ENCODE peak calls at places on chromosome 14, in six cellular contexts. F is cardiac muscle cell, R is AG09309, Z is PC-9, I is fibroblast of lung, V is fibroblast of pulmonary artery. C is an unnamed sample.
A peak's percentile ranks its signal among the peaks of the same experiment; 100 is the strongest.

GRCh38 chr14:45716506-45716905 is 463.5 kb upstream of the MIS18BP1 start:
- DNase-seq in F (no peak), R (no peak), Z (no peak), I (no peak), V (no peak), C (no peak)

GRCh38 chr14:101628471-101628966 is 67.2 kb downstream of the DIO3 start:
- DNase-seq in F (peak; percentile 76), R (no peak), Z (peak; percentile 92), I (peak; percentile 68), V (peak; percentile 65), C (peak; percentile 91)

GRCh38 chr14:80602931-80603330 is 338.6 kb downstream of the CEP128 start:
- DNase-seq in F (no peak), R (no peak), Z (no peak), I (no peak), V (no peak), C (no peak)

GRCh38 chr14:61877050-61877390 is 114.8 kb downstream of the SNAPC1 start:
- DNase-seq in F (no peak), R (no peak), Z (no peak), I (no peak), V (no peak), C (no peak)

GRCh38 chr14:68790656-68791077 is 2.2 kb downstream of the ZFP36L1 start:
- DNase-seq in F (peak; percentile 43), R (no peak), Z (no peak), I (no peak), V (peak; percentile 33), C (no peak)

GRCh38 chr14:54625158-54625557 is 58.2 kb downstream of the SAMD4A start:
- DNase-seq in F (peak; percentile 30), R (no peak), Z (no peak), I (peak; percentile 79), V (peak; percentile 42), C (no peak)

GRCh38 chr14:22502007-22502406 is 87.0 kb downstream of the DAD1 start:
- DNase-seq in F (no peak), R (no peak), Z (no peak), I (no peak), V (no peak), C (peak; percentile 65)

GRCh38 chr14:69316449-69317391 is 56.8 kb downstream of the GALNT16 start:
- DNase-seq in F (peak; percentile 97), R (peak; percentile 96), Z (peak; percentile 58), I (peak; percentile 98), V (peak; percentile 96), C (peak; percentile 76)

GRCh38 chr14:99318091-99318958 is 46.3 kb upstream of the BCL11B start:
- DNase-seq in F (no peak), R (no peak), Z (no peak), I (no peak), V (no peak), C (no peak)

GRCh38 chr14:36683083-36683724 is 21.5 kb downstream of the PAX9 start:
- DNase-seq in F (no peak), R (no peak), Z (no peak), I (no peak), V (no peak), C (no peak)

GRCh38 chr14:53855574-53855973 is 101.1 kb downstream of the BMP4 start:
- DNase-seq in F (no peak), R (no peak), Z (no peak), I (no peak), V (no peak), C (no peak)

GRCh38 chr14:53108292-53108937 is 44.7 kb downstream of the DDHD1 start:
- DNase-seq in F (no peak), R (no peak), Z (no peak), I (no peak), V (no peak), C (no peak)

GRCh38 chr14:24911324-24912095 is 138.4 kb downstream of the STXBP6 start:
- DNase-seq in F (peak; percentile 94), R (peak; percentile 82), Z (no peak), I (peak; percentile 91), V (peak; percentile 91), C (no peak)

GRCh38 chr14:61196034-61196433 is 85.1 kb downstream of the TMEM30B start:
- DNase-seq in F (peak; percentile 25), R (no peak), Z (no peak), I (no peak), V (peak; percentile 28), C (no peak)

GRCh38 chr14:74981833-74982232 is 20.9 kb upstream of the EIF2B2 start:
- DNase-seq in F (no peak), R (no peak), Z (no peak), I (no peak), V (no peak), C (no peak)

GRCh38 chr14:85532981-85533820 is 3.3 kb downstream of the FLRT2 start:
- DNase-seq in F (peak; percentile 94), R (no peak), Z (peak; percentile 28), I (peak; percentile 90), V (peak; percentile 91), C (peak; percentile 85)

GRCh38 chr14:68239988-68240387 is 420.4 kb downstream of the RAD51B start:
- DNase-seq in F (no peak), R (no peak), Z (no peak), I (no peak), V (no peak), C (no peak)

GRCh38 chr14:90496379-90496778 is 99.5 kb downstream of the CALM1 start:
- DNase-seq in F (no peak), R (no peak), Z (no peak), I (no peak), V (no peak), C (no peak)

GRCh38 chr14:97719931-97720330 is 922.7 kb downstream of the VRK1 start:
- DNase-seq in F (no peak), R (no peak), Z (no peak), I (no peak), V (no peak), C (no peak)

GRCh38 chr14:51933191-51933590 is 56.2 kb upstream of the RTRAF start:
- DNase-seq in F (no peak), R (no peak), Z (no peak), I (no peak), V (no peak), C (no peak)

GRCh38 chr14:101065696-101066694 is 162.5 kb upstream of the RTL1 start:
- DNase-seq in F (no peak), R (no peak), Z (no peak), I (no peak), V (no peak), C (peak; percentile 59)

GRCh38 chr14:73503648-73504047 is 12.9 kb downstream of the RIOX1 start:
- DNase-seq in F (no peak), R (peak; percentile 34), Z (no peak), I (peak; percentile 36), V (no peak), C (no peak)

GRCh38 chr14:46574236-46574970 is 77.2 kb downstream of the RPL10L start:
- DNase-seq in F (peak; percentile 36), R (no peak), Z (no peak), I (no peak), V (no peak), C (no peak)

GRCh38 chr14:51895425-51895824 is 35.0 kb downstream of the GNG2 start:
- DNase-seq in F (no peak), R (no peak), Z (no peak), I (no peak), V (no peak), C (no peak)

GRCh38 chr14:103700753-103701490 is 14.3 kb downstream of the XRCC3 start:
- DNase-seq in F (no peak), R (no peak), Z (no peak), I (no peak), V (no peak), C (peak; percentile 78)

DNA sequence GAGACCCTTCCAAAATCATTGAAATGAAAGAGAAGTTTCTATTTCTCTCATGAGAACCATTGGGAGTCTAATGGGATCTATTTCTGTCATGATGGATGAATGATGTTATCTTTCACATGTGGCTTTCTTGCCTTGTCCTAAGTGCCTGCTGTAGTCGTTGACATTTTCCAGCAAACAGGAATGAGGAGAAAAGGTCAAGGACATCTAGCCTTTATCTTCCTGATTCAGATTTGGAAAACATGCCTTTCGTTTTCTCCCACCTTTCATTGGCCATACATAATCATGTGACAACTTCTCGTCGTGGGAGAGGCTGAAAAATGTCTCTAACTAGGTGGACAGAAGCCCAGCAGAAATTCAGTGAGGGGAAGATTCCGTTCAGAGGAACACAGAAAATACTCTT is 94.5 kb downstream of the PCNX1 start:
- DNase-seq in F (no peak), R (no peak), Z (no peak), I (no peak), V (no peak), C (no peak)
- H3K4me3 ChIP-seq in F (no peak overlapping the region), R (no peak overlapping the region), Z (no peak overlapping the region), I (no peak overlapping the region), V (no peak overlapping the region), C (no peak overlapping the region)

DNA sequence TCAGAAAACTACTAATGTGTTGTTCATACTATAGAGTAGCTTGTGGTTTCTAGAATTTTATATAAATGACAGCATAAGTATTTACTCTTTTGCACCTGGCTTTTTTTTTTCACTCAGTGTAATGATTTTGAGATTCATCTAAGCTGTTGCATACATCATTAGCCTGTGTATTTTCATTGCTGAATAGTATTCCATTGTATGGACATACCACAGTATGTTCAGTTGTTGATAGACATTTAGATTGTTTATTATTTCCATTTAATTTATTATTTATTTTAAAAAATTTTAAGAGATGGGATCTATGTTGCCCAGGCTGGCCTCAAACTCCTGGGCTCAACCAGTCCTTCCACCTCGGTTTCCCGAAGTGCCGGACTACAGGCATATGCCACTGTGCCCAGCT is 80.0 kb downstream of the IFT43 start:
- DNase-seq in F (no peak), R (no peak), Z (no peak), I (no peak), V (no peak), C (no peak)
- TF ChIP-seq CTCF in F (no peak), R (no peak), Z (no peak), I (no peak), V (no peak), C (no peak)

GRCh38 chr14:93974299-93974698 is 2.1 kb downstream of the ASB2 start:
- DNase-seq in F (no peak), R (no peak), Z (no peak), I (no peak), V (no peak), C (no peak)

GRCh38 chr14:93971635-93972027 is 4.7 kb downstream of the ASB2 start:
- DNase-seq in F (no peak), R (no peak), Z (no peak), I (no peak), V (no peak), C (no peak)

GRCh38 chr14:93974833-93975232 is 1.5 kb downstream of the ASB2 start:
- DNase-seq in F (no peak), R (no peak), Z (no peak), I (no peak), V (no peak), C (no peak)

GRCh38 chr14:93972618-93973205 is 3.7 kb downstream of the ASB2 start:
- DNase-seq in F (no peak), R (no peak), Z (no peak), I (no peak), V (no peak), C (no peak)

GRCh38 chr14:93973607-93974006 is 2.8 kb downstream of the ASB2 start:
- DNase-seq in F (no peak), R (no peak), Z (no peak), I (no peak), V (no peak), C (no peak)
- H3K4me3 ChIP-seq in F (no peak overlapping the region), R (no peak overlapping the region), Z (no peak overlapping the region), I (no peak overlapping the region), V (no peak overlapping the region), C (no peak overlapping the region)

DNA sequence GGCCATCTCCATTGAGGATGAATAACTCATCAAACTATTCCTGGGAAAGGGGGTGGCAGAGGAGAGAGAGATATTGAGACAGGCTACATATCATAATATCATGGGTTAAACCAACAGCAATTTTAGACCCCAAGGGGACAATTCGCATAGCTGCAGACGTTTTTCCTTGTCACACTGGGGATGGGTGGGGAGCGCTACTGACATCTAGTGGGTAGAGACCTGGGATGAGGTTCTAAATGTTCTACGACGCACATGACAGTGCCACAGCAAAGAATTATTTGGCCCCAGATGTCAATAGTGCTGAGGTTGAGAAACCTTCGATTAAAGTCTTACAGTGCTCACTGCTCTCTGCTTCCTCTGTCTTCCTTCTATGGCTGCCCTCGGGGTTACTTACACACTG is 425.6 kb downstream of the NRXN3 start:
- DNase-seq in F (peak; percentile 0), R (no peak), Z (no peak), I (no peak), V (no peak), C (no peak)
- TF ChIP-seq CTCF in F (peak; percentile 8), R (peak; percentile 34), Z (no peak), I (no peak), V (peak; percentile 10), C (no peak)

C was measured in kidney.